ENCODE peak calls at places on chromosomes 2 and 18, in four cellular contexts. Y is mesenchymal stem cell, T is H9, W is IMR-90. R is an unnamed sample.

GRCh38 chr2:237998530-237998929 is 31.7 kb downstream of the UBE2F start:
- DNase-seq in Y (peak; percentile 32), W (peak; percentile 41), T (no peak), R (no peak)

GRCh38 chr2:216491757-216492635 is 6.6 kb upstream of the RPL37A start:
- DNase-seq in T (no peak), W (no peak), Y (no peak), R (no peak)

GRCh38 chr2:79660552-79660951 is 147.7 kb downstream of the CTNNA2 start:
- DNase-seq in T (no peak), W (peak; percentile 5), Y (no peak), R (no peak)

GRCh38 chr2:205879362-205879761 is 197.1 kb downstream of the NRP2 start:
- DNase-seq in W (no peak), T (no peak), Y (no peak), R (no peak)

GRCh38 chr2:119792907-119793312 is 33.2 kb downstream of the PTPN4 start:
- DNase-seq in Y (no peak), W (no peak), T (peak; percentile 47), R (peak; percentile 70)

GRCh38 chr2:101342625-101343008 is 34.1 kb upstream of the RNF149 start:
- DNase-seq in Y (no peak), W (no peak), T (no peak), R (no peak)

GRCh38 chr2:165793779-165794519 is at the start of gene GALNT3:
- DNase-seq in T (peak; percentile 96), W (no peak), Y (peak; percentile 11), R (peak; percentile 91)

GRCh38 chr2:200585730-200586643 is at the start of gene AOX1:
- DNase-seq in Y (peak; percentile 66), W (peak; percentile 45), T (peak; percentile 86), R (peak; percentile 90)

GRCh38 chr18:41938445-41938844 is 16.6 kb upstream of the PIK3C3 start:
- DNase-seq in W (peak; percentile 97), Y (peak; percentile 92), T (no peak), R (peak; percentile 55)

GRCh38 chr2:43132523-43133301 is 93.7 kb downstream of the ZFP36L2 start:
- DNase-seq in Y (no peak), W (no peak), T (no peak), R (no peak)

GRCh38 chr2:163345795-163346573 is 389.8 kb downstream of the FIGN start:
- DNase-seq in T (no peak), W (peak; percentile 50), Y (peak; percentile 72), R (peak; percentile 86)

GRCh38 chr2:43312751-43313641 is 86.6 kb upstream of the ZFP36L2 start:
- DNase-seq in Y (peak; percentile 81), T (no peak), W (peak; percentile 88), R (no peak)

GRCh38 chr18:22703883-22704626 is 229.1 kb upstream of the RBBP8 start:
- DNase-seq in Y (peak; percentile 57), T (no peak), W (peak; percentile 40), R (peak; percentile 76)

GRCh38 chr2:132581917-132582316 is 88.1 kb downstream of the LYPD1 start:
- DNase-seq in W (no peak), T (peak; percentile 41), Y (no peak), R (no peak)

GRCh38 chr2:17621781-17622180 is 81.3 kb downstream of the VSNL1 start:
- DNase-seq in T (no peak), Y (peak; percentile 15), W (peak; percentile 65), R (no peak)

GRCh38 chr2:36635194-36635593 is 37.2 kb upstream of the FEZ2 start:
- DNase-seq in Y (no peak), T (no peak), W (no peak), R (no peak)

GRCh38 chr2:181364492-181365175 is 92.6 kb upstream of the ITGA4 start:
- DNase-seq in T (no peak), W (no peak), Y (peak; percentile 24), R (no peak)

GRCh38 chr2:97749611-97750010 is 36.2 kb downstream of the ZAP70 start:
- DNase-seq in W (no peak), T (peak; percentile 72), Y (no peak), R (peak; percentile 37)

DNA sequence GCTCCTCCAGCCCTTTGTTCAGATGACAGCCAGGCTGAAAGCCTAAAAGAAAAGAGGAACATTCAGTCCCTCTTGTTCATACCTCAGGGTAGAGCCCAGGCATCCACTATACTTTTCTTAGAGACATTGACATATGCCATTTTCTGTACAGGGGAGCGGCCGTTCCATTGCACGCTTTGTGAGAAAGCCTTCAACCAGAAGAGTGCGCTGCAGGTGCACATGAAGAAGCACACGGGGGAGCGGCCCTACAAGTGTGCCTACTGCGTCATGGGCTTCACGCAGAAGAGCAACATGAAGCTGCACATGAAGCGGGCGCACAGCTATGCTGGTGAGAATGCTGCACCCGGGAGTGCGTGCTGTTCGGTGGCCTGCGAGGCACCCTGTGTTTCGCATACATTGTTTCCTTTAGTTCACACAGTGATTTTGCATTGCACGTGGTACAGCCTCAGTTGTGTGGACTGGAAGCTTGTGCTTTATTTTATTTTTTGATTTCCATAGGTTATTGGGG is 138.2 kb downstream of the ZNF236 start:
- DNase-seq in T (no peak), Y (no peak), W (no peak), R (no peak)
- H2BK15ac ChIP-seq in T (no peak overlapping the region), Y (no peak overlapping the region), W (no peak overlapping the region), R (no peak overlapping the region)

GRCh38 chr2:71129891-71130324 is at the start of gene MCEE:
- DNase-seq in T (peak; percentile 88), Y (peak; percentile 92), W (peak; percentile 79), R (peak; percentile 95)

GRCh38 chr2:71129114-71129890 is 727 bp downstream of the MCEE start:
- DNase-seq in W (peak; percentile 5), T (no peak), Y (peak; percentile 23), R (peak; percentile 22)

GRCh38 chr2:71133603-71134002 is 3.2 kb downstream of the MPHOSPH10 start:
- DNase-seq in Y (no peak), W (no peak), T (no peak), R (no peak)

GRCh38 chr2:71126957-71127356 is 3.1 kb downstream of the MCEE start:
- DNase-seq in T (no peak), Y (no peak), W (no peak), R (no peak)

GRCh38 chr2:71130325-71131260 is at the start of gene MPHOSPH10:
- DNase-seq in W (peak; percentile 90), Y (peak; percentile 93), T (peak; percentile 93), R (peak; percentile 96)
- H3K4me2 ChIP-seq in W (peak within 1 kb of the TSS; percentile 87), Y (peak within 1 kb of the TSS; percentile 90), T (peak within 1 kb of the TSS; percentile 65), R (peak within 1 kb of the TSS; percentile 85)

DNA sequence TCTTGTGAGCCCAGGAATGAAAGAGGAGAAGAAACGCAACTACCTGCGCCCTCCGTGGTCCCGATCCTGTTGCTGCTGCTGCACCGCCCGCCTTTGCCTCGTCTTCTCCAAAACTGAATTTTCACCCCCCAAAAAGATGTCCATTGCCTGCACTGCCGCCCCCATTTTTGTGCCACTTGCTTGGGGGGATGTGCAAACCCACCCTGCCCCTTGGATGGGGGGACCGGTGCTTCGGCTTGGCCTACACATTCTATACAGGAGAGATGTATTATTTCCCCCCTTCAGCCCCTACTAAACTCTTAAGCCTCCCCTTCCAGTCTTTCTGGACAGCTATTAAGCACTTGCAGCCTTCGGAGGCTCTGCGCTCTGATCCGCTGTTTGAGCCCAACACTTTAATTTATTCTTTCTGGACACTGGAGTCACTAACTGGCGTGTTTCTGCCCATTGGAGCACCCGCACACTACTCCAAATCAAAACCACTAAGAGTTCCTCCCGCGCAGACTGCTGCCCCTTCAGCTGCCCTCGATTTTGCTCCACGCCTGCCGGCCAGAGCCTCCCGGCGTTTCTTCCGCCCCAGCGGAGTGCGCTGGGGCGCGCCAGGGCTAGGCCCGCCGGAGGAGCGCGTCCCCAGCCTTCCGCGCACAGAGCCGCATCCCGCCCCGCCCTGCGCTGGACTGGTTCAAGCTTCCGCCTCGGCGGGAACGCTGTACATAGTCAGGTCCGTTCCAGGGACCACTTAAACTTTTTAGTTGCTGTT is 5.9 kb downstream of the OTX1 start:
- DNase-seq in Y (peak; percentile 27), W (no peak), T (peak; percentile 52), R (peak; percentile 49)
- H3K18ac ChIP-seq in Y (no peak overlapping the region), W (no peak overlapping the region), T (no peak overlapping the region), R (no peak overlapping the region)

GRCh38 chr18:2846241-2846637 is 567 bp upstream of the EMILIN2 start:
- DNase-seq in T (no peak), W (peak; percentile 16), Y (peak; percentile 37), R (peak; percentile 90)

GRCh38 chr18:2848145-2848878 is 1.5 kb downstream of the EMILIN2 start:
- DNase-seq in Y (peak; percentile 5), W (no peak), T (no peak), R (no peak)

GRCh38 chr18:2846638-2847340 is at the start of gene EMILIN2:
- DNase-seq in Y (peak; percentile 57), T (peak; percentile 64), W (peak; percentile 14), R (peak; percentile 93)

GRCh38 chr18:2848879-2849254 is 2.1 kb downstream of the EMILIN2 start:
- DNase-seq in W (no peak), Y (no peak), T (no peak), R (no peak)

DNA sequence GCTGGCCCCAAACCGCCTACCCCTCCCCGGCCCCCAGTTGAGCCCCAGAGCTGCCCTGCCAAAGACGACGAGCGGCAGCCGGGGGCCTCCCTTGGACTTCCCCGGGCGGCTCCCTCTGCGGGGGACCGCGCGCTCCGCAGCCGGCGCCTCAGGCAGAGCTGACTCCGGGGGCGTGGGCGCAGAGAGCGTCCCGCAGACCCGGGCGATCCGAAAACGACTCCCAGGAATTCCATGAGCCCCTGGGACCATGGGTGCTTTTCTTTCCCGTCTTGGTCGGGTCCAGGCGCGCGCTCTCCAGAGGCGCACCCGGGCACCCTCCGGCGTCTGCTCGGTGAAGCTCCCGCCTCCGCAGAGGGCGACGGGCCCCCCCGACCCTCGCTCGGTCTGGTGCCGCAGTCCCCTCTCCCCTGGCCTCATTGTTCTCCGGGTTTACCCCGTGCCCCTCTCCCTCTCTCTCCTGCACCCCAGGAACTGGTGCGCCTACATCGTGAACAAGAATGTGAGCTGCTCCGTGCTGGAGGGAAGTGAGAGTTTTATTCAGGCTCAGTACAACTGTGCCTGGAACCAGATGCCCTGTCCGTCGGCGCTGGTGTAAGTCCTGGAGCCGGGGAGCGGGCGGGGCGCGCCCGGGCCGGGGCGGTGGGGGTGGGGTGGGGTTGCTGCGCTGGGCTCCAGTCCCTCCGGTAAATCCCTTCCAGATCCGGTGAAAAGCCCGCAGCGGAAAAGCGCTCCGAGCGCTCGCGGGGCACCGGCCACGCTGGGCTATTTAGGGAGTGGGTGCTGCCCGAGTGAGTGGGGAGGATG is 737 bp downstream of the EMILIN2 start:
- DNase-seq in W (no peak), Y (peak; percentile 30), T (peak; percentile 56), R (peak; percentile 63)
- H2BK15ac ChIP-seq in W (no peak overlapping the region), Y (no peak overlapping the region), T (no peak overlapping the region), R (no peak overlapping the region)

DNA sequence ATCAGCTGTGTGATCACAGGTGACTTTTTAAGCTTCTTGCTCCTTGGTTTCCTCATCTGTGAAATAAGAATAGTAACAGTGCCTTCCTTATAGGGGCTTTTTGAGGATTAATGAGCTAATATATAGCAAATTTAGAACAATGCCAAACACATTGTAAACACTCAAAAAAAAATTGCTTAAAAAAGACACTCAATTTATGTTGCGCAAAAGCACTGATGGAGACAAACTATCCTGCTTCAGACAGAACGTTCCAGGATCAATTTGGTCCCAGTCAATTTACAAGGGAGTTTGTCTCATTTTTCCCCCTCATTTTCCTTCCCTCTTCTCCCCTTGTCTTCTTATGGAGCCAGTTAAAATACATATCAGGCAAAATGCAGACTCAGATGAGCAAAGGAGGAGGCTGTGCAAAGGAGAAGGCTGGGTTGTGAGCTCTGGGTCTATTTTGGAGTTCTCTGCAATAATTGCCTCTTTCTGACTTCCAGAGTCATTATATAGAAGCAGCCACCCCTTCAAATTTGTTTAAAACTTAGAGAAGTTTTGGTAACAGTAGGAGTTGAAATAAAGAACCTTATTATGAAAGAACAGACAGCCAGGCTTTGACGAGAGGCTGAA is 83.7 kb downstream of the SOCS6 start:
- DNase-seq in Y (no peak), T (no peak), W (no peak), R (no peak)
- H3K4me2 ChIP-seq in Y (peak overlapping the region; percentile 35), T (no peak overlapping the region), W (peak overlapping the region; percentile 67), R (no peak overlapping the region)

R was measured in mesendoderm.